ENCODE peak calls at places on chromosome X, in four cellular contexts. X, O, K and V are unnamed samples.

GRCh38 chrX:74450803-74451449 is 29.6 kb downstream of the SLC16A2 start:
- DNase-seq in O (no peak), X (no peak), K (no peak), V (no peak)

GRCh38 chrX:155086202-155086840 is 15.0 kb downstream of the BRCC3 start:
- DNase-seq in K (no peak), O (peak), X (peak), V (peak)

GRCh38 chrX:69027181-69028005 is 137.9 kb downstream of the PJA1 start:
- DNase-seq in O (no peak), K (no peak), X (no peak), V (peak)

GRCh38 chrX:41823402-41823801 is 99.4 kb downstream of the GPR82 start:
- DNase-seq in O (peak), X (no peak), K (no peak), V (no peak)

GRCh38 chrX:21382715-21383114 is 8.5 kb downstream of the CNKSR2 start:
- DNase-seq in X (no peak), K (no peak), O (no peak), V (no peak)

GRCh38 chrX:7083468-7084396 is 63.8 kb upstream of the STS start:
- DNase-seq in K (peak), X (peak), O (no peak), V (no peak)

GRCh38 chrX:123665197-123665596 is 67.7 kb downstream of the THOC2 start:
- DNase-seq in K (no peak), X (no peak), O (no peak), V (no peak)

GRCh38 chrX:39821011-39821708 is 276.6 kb downstream of the BCOR start:
- DNase-seq in O (no peak), X (no peak), K (no peak), V (peak)

GRCh38 chrX:97238632-97239031 is 354.9 kb downstream of the RPA4 start:
- DNase-seq in O (no peak), K (no peak), X (no peak), V (no peak)

GRCh38 chrX:7147431-7147977 is at the start of gene STS:
- DNase-seq in K (no peak), X (peak), O (no peak), V (no peak)

GRCh38 chrX:65657659-65658058 is 9.8 kb upstream of the MSN start:
- DNase-seq in O (no peak), K (no peak), X (no peak), V (no peak)

GRCh38 chrX:138986866-138987265 is 275.3 kb upstream of the FGF13 start:
- DNase-seq in K (no peak), X (no peak), O (no peak), V (no peak)

GRCh38 chrX:33434256-33435092 is 223.1 kb upstream of the DMD start:
- DNase-seq in O (peak), K (no peak), X (peak), V (peak)

GRCh38 chrX:68273887-68274286 is 159.4 kb downstream of the OPHN1 start:
- DNase-seq in O (no peak), K (no peak), X (peak), V (no peak)

GRCh38 chrX:22095306-22095705 is 63.2 kb downstream of the PHEX start:
- DNase-seq in O (no peak), K (no peak), X (no peak), V (no peak)

GRCh38 chrX:27660878-27661277 is 70.7 kb downstream of the DCAF8L2 start:
- DNase-seq in X (no peak), O (no peak), K (no peak), V (no peak)

GRCh38 chrX:103941201-103941975 is 21.0 kb upstream of the TMSB15B start:
- DNase-seq in X (peak), K (no peak), O (no peak), V (peak)

GRCh38 chrX:106874075-106874474 is 29.1 kb downstream of the RIPPLY1 start:
- DNase-seq in X (peak), O (peak), K (no peak), V (no peak)

GRCh38 chrX:29376584-29376983 is 789.3 kb downstream of the IL1RAPL1 start:
- DNase-seq in X (no peak), K (no peak), O (no peak), V (no peak)

GRCh38 chrX:130741151-130741550 is 161.9 kb downstream of the ENOX2 start:
- DNase-seq in K (no peak), X (no peak), O (no peak), V (no peak)

DNA sequence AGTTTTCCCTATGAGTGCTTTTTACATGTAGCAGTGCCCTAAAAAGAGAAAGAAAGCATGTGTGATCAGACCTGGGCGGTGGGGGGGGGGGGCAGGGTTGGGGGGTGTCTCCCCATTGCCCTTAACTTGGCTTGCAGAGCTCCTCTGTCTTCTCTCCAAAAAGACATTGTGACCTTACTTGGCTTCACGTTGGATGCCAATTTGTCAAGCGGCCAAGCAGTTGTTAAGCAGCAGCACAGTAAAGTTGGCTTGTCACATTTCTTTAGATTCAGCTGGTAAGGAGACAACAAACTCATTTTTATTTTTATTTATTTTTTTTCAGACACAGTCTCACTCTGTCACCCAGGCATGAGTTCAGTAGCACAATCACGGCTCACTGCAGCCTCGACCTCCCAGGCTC is 57.3 kb upstream of the ZNF157 start:
- DNase-seq in O (no peak), K (no peak), X (no peak), V (no peak)
- TF ChIP-seq FOXK2 in O (no peak), K (no peak), X (no peak), V (no peak)

DNA sequence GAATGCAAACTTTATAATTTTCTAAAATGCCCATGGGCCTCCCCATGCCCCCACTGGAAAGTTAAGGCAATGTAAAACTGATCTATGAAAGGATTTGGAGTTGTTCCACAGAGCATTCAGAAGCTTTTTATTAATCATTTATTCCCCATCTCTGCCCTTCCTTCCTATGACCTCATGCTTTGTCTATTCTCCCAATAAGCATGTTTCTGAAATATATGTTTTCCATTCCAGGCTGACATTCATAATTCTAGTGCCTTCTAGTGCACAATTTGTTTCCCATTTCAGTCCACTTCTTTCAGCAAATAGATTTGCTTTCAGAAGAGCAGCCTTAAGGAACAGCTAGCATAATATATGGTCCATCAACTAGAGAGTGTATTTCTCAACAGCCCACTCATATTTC is 77.0 kb upstream of the ATXN3L start:
- DNase-seq in O (no peak), K (no peak), X (no peak), V (no peak)
- TF ChIP-seq SP1 in O (no peak), K (no peak), X (no peak), V (no peak)

DNA sequence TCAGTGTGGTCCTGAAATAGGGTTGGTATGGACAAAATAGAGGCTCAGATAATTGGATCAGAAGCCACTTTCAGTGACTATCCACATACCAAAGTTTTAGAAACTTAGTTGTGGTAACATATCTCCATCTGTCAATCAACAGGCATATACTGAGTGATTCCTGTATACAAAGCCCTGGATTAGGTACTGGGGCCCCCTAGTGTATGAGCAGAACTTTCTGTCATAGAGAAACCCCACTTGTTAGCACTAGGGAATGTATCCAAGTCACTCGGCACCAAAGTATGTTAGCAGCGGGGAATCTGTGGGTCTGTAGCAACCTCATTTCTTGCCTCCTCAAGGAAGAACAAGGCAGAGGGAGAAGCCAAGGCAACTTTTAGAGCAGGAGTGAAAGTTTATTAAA is 50.7 kb downstream of the MAP7D3 start:
- DNase-seq in O (no peak), X (peak), K (no peak), V (peak)
- TF ChIP-seq FOXK2 in O (no peak), X (no peak), K (no peak), V (no peak)

GRCh38 chrX:49197543-49198087 is 2.4 kb downstream of the SYP start:
- DNase-seq in O (no peak), X (no peak), K (no peak), V (no peak)
- TF ChIP-seq SP1 in O (no peak), X (no peak), K (no peak), V (no peak)

GRCh38 chrX:80879916-80880315 is 70.2 kb upstream of the BRWD3 start:
- DNase-seq in O (no peak), K (no peak), X (no peak), V (no peak)

GRCh38 chrX:80879143-80879542 is 69.5 kb upstream of the BRWD3 start:
- DNase-seq in K (no peak), X (no peak), O (no peak), V (no peak)

GRCh38 chrX:80876877-80877276 is 67.2 kb upstream of the BRWD3 start:
- DNase-seq in K (peak), X (peak), O (peak), V (no peak)
- TF ChIP-seq FOXK2 in K (no peak), X (no peak), O (no peak), V (no peak)

GRCh38 chrX:153806999-153807575 is 12.6 kb downstream of the SSR4 start:
- DNase-seq in K (no peak), O (no peak), X (no peak), V (no peak)
- TF ChIP-seq SP1 in K (no peak), O (no peak), X (no peak), V (no peak)